ENCODE peak calls at places on chromosomes 12 and 14, in eight cellular contexts. N is HEK293T; A is foreskin keratinocyte; C is activated CD4-positive, alpha-beta T cell treated with anti-CD3 and anti-CD28 coated beads for 4 hours; Y is lower lobe of right lung; J is activated T-helper 1 cell treated with anti-CD3 and anti-CD28 coated beads, Interleukin-12 subunit alpha, Interleukin-12 subunit beta, Interleukin-2, Interleukin-4 antibody, amounts not matched to agents 30 ng/mL and 10 ng/mL and 1 ng/mL, durations not matched to agents 14 hours and 24 hours and 36 hours; S is bronchial epithelial cell; Q is naive thymus-derived CD8-positive, alpha-beta T cell. T is an unnamed sample.

GRCh38 chr14:20415723-20416622 is 2.7 kb upstream of the TEP1 start:
- DNase-seq in N (peak), A (peak), C (peak), Y (no peak), J (peak), S (peak), Q (peak), T (no peak)

GRCh38 chr14:38257500-38257899 is 1.6 kb upstream of the CLEC14A start:
- DNase-seq in N (no peak), A (no peak), C (no peak), Y (no peak), J (no peak), S (peak), Q (no peak), T (no peak)

GRCh38 chr12:50572275-50572674 is 67.5 kb downstream of the DIP2B start:
- DNase-seq in N (no peak), A (peak), C (no peak), Y (no peak), J (no peak), S (peak), Q (no peak), T (no peak)

GRCh38 chr12:10226740-10227139 is 14.1 kb downstream of the GABARAPL1 start:
- DNase-seq in N (no peak), A (no peak), C (no peak), Y (no peak), J (no peak), S (peak), Q (no peak), T (no peak)

GRCh38 chr14:56417173-56417572 is 162.4 kb upstream of the TMEM260 start:
- DNase-seq in N (no peak), A (no peak), C (no peak), Y (no peak), J (no peak), S (no peak), Q (no peak), T (no peak)

GRCh38 chr12:64445490-64445889 is 6.4 kb upstream of the TBK1 start:
- DNase-seq in N (no peak), A (no peak), C (no peak), Y (no peak), J (no peak), S (no peak), Q (no peak), T (no peak)

GRCh38 chr14:75711134-75711795 is 50.2 kb downstream of the TTLL5 start:
- DNase-seq in N (peak), A (peak), C (peak), Y (no peak), J (peak), S (peak), Q (no peak), T (no peak)

GRCh38 chr12:68564166-68564565 is 46.5 kb upstream of the RAP1B start:
- DNase-seq in N (no peak), A (no peak), C (no peak), Y (no peak), J (no peak), S (no peak), Q (no peak), T (no peak)

GRCh38 chr14:28613526-28613925 is 153.1 kb upstream of the FOXG1 start:
- DNase-seq in N (no peak), A (no peak), C (no peak), Y (no peak), J (no peak), S (no peak), Q (no peak), T (no peak)

GRCh38 chr14:61839452-61839851 is 77.2 kb downstream of the SNAPC1 start:
- DNase-seq in N (no peak), A (no peak), C (no peak), Y (no peak), J (no peak), S (no peak), Q (no peak), T (no peak)

GRCh38 chr12:32768518-32768917 is 12.8 kb upstream of the YARS2 start:
- DNase-seq in N (no peak), A (peak), C (no peak), Y (no peak), J (no peak), S (no peak), Q (no peak), T (no peak)

GRCh38 chr14:105087308-105087962 is 22.2 kb upstream of the GPR132 start:
- DNase-seq in N (no peak), A (peak), C (no peak), Y (peak), J (no peak), S (peak), Q (no peak), T (no peak)

GRCh38 chr12:132456944-132457495 is 32.9 kb upstream of the FBRSL1 start:
- DNase-seq in N (no peak), A (no peak), C (no peak), Y (no peak), J (no peak), S (no peak), Q (no peak), T (peak)

T was measured in Right ventricle myocardium inferior.